ENCODE peak calls at places on chromosomes 13 and 19, in four cellular contexts. S is GM23338, Z is right lobe of liver, G is psoas muscle. B is an unnamed sample.

GRCh38 chr19:39160523-39160861 is 34.9 kb downstream of the PAK4 start:
- DNase-seq in Z (peak; percentile 55), G (peak; percentile 46), S (no peak), B (peak; percentile 14)

GRCh38 chr13:89965252-89965651 is 1382.2 kb upstream of the MIR17HG start:
- DNase-seq in Z (no peak), S (no peak), G (no peak), B (no peak)

GRCh38 chr13:72808917-72809500 is 27.1 kb downstream of the PIBF1 start:
- DNase-seq in G (no peak), Z (no peak), S (peak; percentile 39), B (no peak)

GRCh38 chr13:99981115-99982020 is at the start of gene ZIC2:
- DNase-seq in G (no peak), S (peak; percentile 86), Z (no peak), B (no peak)

GRCh38 chr19:14487370-14488125 is 8.4 kb downstream of the GIPC1 start:
- DNase-seq in Z (no peak), G (no peak), S (no peak), B (no peak)

GRCh38 chr19:35066691-35067563 is 25.4 kb downstream of the HPN start:
- DNase-seq in S (peak; percentile 98), Z (peak; percentile 92), G (peak; percentile 87), B (peak; percentile 40)

GRCh38 chr19:11446652-11447301 is 11.3 kb downstream of the PRKCSH start:
- DNase-seq in Z (no peak), G (peak; percentile 58), S (peak; percentile 79), B (no peak)

GRCh38 chr19:50204811-50205675 is 1.6 kb downstream of the MYH14 start:
- DNase-seq in G (peak; percentile 65), S (peak; percentile 96), Z (peak; percentile 96), B (no peak)

GRCh38 chr19:35085947-35086346 is 29.7 kb upstream of the FXYD3 start:
- DNase-seq in S (no peak), Z (no peak), G (no peak), B (no peak)

GRCh38 chr19:39175564-39175963 is 21.2 kb upstream of the NCCRP1 start:
- DNase-seq in S (no peak), Z (no peak), G (no peak), B (no peak)

GRCh38 chr19:46351241-46352041 is 4.6 kb downstream of the PPP5C start:
- DNase-seq in G (peak; percentile 61), Z (no peak), S (peak; percentile 27), B (no peak)

GRCh38 chr13:25214371-25215252 is 42.5 kb upstream of the AMER2 start:
- DNase-seq in Z (no peak), G (no peak), S (peak; percentile 50), B (peak; percentile 14)
- TF ChIP-seq CTCF in Z (no peak), G (no peak), S (no peak), B (peak; percentile 15)

DNA sequence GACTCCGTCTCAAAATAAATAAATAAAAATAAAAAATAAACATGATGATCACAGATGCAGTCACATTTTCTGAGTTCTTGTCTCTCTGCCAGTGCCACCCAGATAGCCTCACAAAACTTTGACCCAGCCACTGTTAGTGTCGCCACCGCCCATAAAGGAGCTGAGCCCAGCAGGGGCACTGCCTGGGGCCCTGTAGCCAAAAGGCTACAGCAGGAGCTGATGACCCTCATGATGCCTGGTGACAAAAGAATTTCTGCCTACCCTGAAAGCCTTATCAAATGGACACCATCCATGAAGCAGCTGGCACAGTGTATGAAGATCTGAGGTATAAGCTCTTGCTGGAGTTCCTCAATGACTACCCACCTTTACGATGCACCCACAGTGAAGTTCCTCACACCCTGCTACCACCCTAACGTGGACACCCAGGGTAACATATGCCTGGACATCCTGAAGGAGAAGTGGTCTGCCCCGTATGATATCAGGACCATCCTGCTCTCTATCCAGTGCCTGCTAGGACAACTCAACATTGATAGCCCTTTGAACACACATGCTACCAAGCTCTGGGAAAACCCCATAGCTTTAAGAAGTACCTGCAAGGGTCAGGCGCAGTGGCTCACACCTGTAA is 18.3 kb downstream of the ZNF587 start:
- DNase-seq in G (no peak), S (no peak), Z (no peak), B (no peak)
- H3K4me3 ChIP-seq in G (no peak overlapping the region), S (no peak overlapping the region), Z (no peak overlapping the region), B (no peak overlapping the region)

GRCh38 chr19:30439271-30439750 is 67.1 kb downstream of the ZNF536 start:
- DNase-seq in G (no peak), Z (no peak), S (no peak), B (no peak)

GRCh38 chr19:30430206-30430734 is 58.1 kb downstream of the ZNF536 start:
- DNase-seq in S (no peak), G (no peak), Z (no peak), B (no peak)

GRCh38 chr19:30437869-30438268 is 65.7 kb downstream of the ZNF536 start:
- DNase-seq in S (peak; percentile 40), Z (no peak), G (no peak), B (no peak)

GRCh38 chr19:30431591-30431990 is 59.4 kb downstream of the ZNF536 start:
- DNase-seq in S (no peak), Z (no peak), G (no peak), B (no peak)

GRCh38 chr19:30434797-30435594 is 62.8 kb downstream of the ZNF536 start:
- DNase-seq in S (no peak), G (no peak), Z (no peak), B (no peak)
- TF ChIP-seq CTCF in S (no peak), G (no peak), Z (no peak), B (no peak)

GRCh38 chr13:105979586-105979985 is 555.9 kb downstream of the EFNB2 start:
- DNase-seq in S (no peak), Z (no peak), G (no peak), B (no peak)

GRCh38 chr13:105974380-105974779 is 561.1 kb downstream of the EFNB2 start:
- DNase-seq in S (no peak), G (no peak), Z (no peak), B (no peak)

GRCh38 chr13:105982219-105982618 is 553.2 kb downstream of the EFNB2 start:
- DNase-seq in Z (no peak), S (peak; percentile 70), G (no peak), B (no peak)

GRCh38 chr13:105984236-105984635 is 551.2 kb downstream of the EFNB2 start:
- DNase-seq in S (no peak), G (no peak), Z (no peak), B (no peak)

GRCh38 chr13:105979131-105979530 is 556.3 kb downstream of the EFNB2 start:
- DNase-seq in S (no peak), G (no peak), Z (no peak), B (no peak)
- H3K4me3 ChIP-seq in S (no peak overlapping the region), G (no peak overlapping the region), Z (no peak overlapping the region), B (no peak overlapping the region)